ENCODE peak calls at places on chromosomes 3 and 15, in nine cellular contexts. W, L, O, X, T, N, F, A and H are unnamed samples.

GRCh38 chr15:25092661-25093060 is 137.9 kb downstream of the SNRPN start:
- DNase-seq in W (no peak), L (no peak), O (no peak), X (no peak), T (no peak), N (no peak), F (no peak), A (no peak), H (peak)

GRCh38 chr15:99433757-99434211 is 132.0 kb upstream of the MEF2A start:
- DNase-seq in W (no peak), L (peak), O (no peak), X (no peak), T (no peak), N (no peak), F (no peak), A (no peak), H (no peak)

GRCh38 chr3:54905230-54905888 is 22.5 kb downstream of the LRTM1 start:
- DNase-seq in W (no peak), L (no peak), O (no peak), X (no peak), T (no peak), N (no peak), F (no peak), A (no peak), H (no peak)

GRCh38 chr3:177062052-177062732 is 135.1 kb downstream of the TBL1XR1 start:
- DNase-seq in W (no peak), L (no peak), O (peak), X (no peak), T (no peak), N (no peak), F (no peak), A (no peak), H (no peak)

GRCh38 chr15:64356443-64357040 is 569 bp upstream of the CSNK1G1 start:
- DNase-seq in W (no peak), L (no peak), O (no peak), X (no peak), T (no peak), N (peak), F (no peak), A (no peak), H (no peak)

GRCh38 chr3:162171970-162172369 is 675.4 kb downstream of the OTOL1 start:
- DNase-seq in W (no peak), L (no peak), O (no peak), X (no peak), T (no peak), N (no peak), F (no peak), A (no peak), H (peak)

GRCh38 chr15:80068578-80068977 is 9.1 kb downstream of the ZFAND6 start:
- DNase-seq in W (no peak), L (no peak), O (no peak), X (no peak), T (no peak), N (peak), F (no peak), A (no peak), H (no peak)

GRCh38 chr3:133745981-133746721 is at the start of gene TF:
- DNase-seq in W (no peak), L (no peak), O (no peak), X (no peak), T (no peak), N (no peak), F (no peak), A (peak), H (no peak)

GRCh38 chr3:25863011-25863415 is 73.1 kb downstream of the OXSM start:
- DNase-seq in W (no peak), L (no peak), O (no peak), X (no peak), T (no peak), N (no peak), F (no peak), A (no peak), H (no peak)

GRCh38 chr3:82329300-82329699 is 567.9 kb upstream of the GBE1 start:
- DNase-seq in W (peak), L (no peak), O (peak), X (no peak), T (no peak), N (no peak), F (no peak), A (no peak), H (no peak)

GRCh38 chr3:42802876-42803799 is 1.2 kb downstream of the HIGD1A start:
- DNase-seq in W (no peak), L (no peak), O (peak), X (no peak), T (no peak), N (no peak), F (no peak), A (no peak), H (peak)

GRCh38 chr15:88604972-88605506 is 16.1 kb upstream of the AEN start:
- DNase-seq in W (no peak), L (no peak), O (no peak), X (no peak), T (no peak), N (no peak), F (no peak), A (no peak), H (no peak)